ENCODE peak calls at places on chromosome 11, in six cellular contexts. B is pancreas; D is CD8-positive, alpha-beta memory T cell; Q is OCI-LY7; C is astrocyte; I is IMR-90. R is an unnamed sample. For H3K9me3 and H3K4me1, the result is how much of the 10 kb centered on the place peaks cover.

GRCh38 chr11:47566166-47566546 is 757 bp downstream of the PTPMT1 start:
- DNase-seq in D (no peak), B (no peak), Q (no peak), I (no peak), C (no peak), R (no peak)

GRCh38 chr11:71498091-71498490 is 29.0 kb upstream of the KRTAP5-7 start:
- DNase-seq in I (no peak), B (no peak), Q (no peak), D (no peak), C (no peak), R (no peak)

GRCh38 chr11:111843659-111844058 is 27.7 kb downstream of the ALG9 start:
- DNase-seq in B (no peak), I (no peak), D (no peak), Q (no peak), C (no peak), R (no peak)

GRCh38 chr11:133306019-133306418 is 226.3 kb downstream of the OPCML start:
- DNase-seq in C (no peak), D (no peak), B (no peak), I (no peak), Q (no peak), R (no peak)

GRCh38 chr11:33742249-33742851 is 6.1 kb upstream of the CD59 start:
- DNase-seq in D (no peak), C (no peak), B (no peak), Q (peak), I (no peak), R (peak)

GRCh38 chr11:112785104-112785503 is 176.1 kb upstream of the NCAM1 start:
- DNase-seq in Q (no peak), C (peak), B (no peak), I (no peak), D (no peak), R (no peak)

GRCh38 chr11:114318361-114318760 is 22.2 kb downstream of the NNMT start:
- DNase-seq in D (no peak), B (no peak), C (no peak), I (no peak), Q (no peak), R (no peak)

GRCh38 chr11:17651681-17652080 is 67.7 kb upstream of the MYOD1 start:
- DNase-seq in C (no peak), B (no peak), D (no peak), Q (no peak), I (no peak), R (no peak)

GRCh38 chr11:36033082-36033751 is 89.4 kb downstream of the LDLRAD3 start:
- DNase-seq in I (peak), B (no peak), D (no peak), Q (no peak), C (no peak), R (no peak)

GRCh38 chr11:19367051-19367709 is 126.4 kb upstream of the E2F8 start:
- DNase-seq in B (no peak), D (no peak), I (peak), Q (no peak), C (peak), R (no peak)

GRCh38 chr11:11171854-11172253 is 181.2 kb downstream of the CSNK2A3 start:
- DNase-seq in C (no peak), B (no peak), I (no peak), Q (peak), D (peak), R (peak)

GRCh38 chr11:65884716-65885092 is 3.6 kb downstream of the FIBP start:
- DNase-seq in Q (peak), C (no peak), D (peak), B (peak), I (peak), R (peak)

GRCh38 chr11:131745405-131745804 is 375.0 kb downstream of the NTM start:
- DNase-seq in D (no peak), I (peak), B (no peak), C (peak), Q (no peak), R (no peak)

GRCh38 chr11:122724520-122724919 is 69.0 kb downstream of the UBASH3B start:
- DNase-seq in Q (no peak), I (peak), D (no peak), C (peak), B (no peak), R (no peak)

GRCh38 chr11:126669416-126669815 is 313.9 kb downstream of the ST3GAL4 start:
- DNase-seq in D (no peak), B (no peak), I (peak), Q (no peak), C (peak), R (no peak)

GRCh38 chr11:106880121-106880520 is 138.2 kb downstream of the GUCY1A2 start:
- DNase-seq in Q (no peak), D (no peak), C (no peak), B (no peak), I (no peak), R (no peak)

GRCh38 chr11:36233226-36233625 is 56.0 kb downstream of the COMMD9 start:
- DNase-seq in D (no peak), C (peak), Q (no peak), I (peak), B (no peak), R (no peak)

GRCh38 chr11:88341852-88342251 is 4.3 kb upstream of the CTSC start:
- DNase-seq in I (no peak), B (no peak), D (no peak), C (no peak), Q (peak), R (no peak)

GRCh38 chr11:40602866-40603578 is 856.4 kb downstream of the LRRC4C start:
- DNase-seq in Q (no peak), B (no peak), D (no peak), I (no peak), C (peak), R (no peak)
- H3K9me3 ChIP-seq in Q (under half), B (under half), D (under half), I (under half), C (under half), R (under half)

DNA sequence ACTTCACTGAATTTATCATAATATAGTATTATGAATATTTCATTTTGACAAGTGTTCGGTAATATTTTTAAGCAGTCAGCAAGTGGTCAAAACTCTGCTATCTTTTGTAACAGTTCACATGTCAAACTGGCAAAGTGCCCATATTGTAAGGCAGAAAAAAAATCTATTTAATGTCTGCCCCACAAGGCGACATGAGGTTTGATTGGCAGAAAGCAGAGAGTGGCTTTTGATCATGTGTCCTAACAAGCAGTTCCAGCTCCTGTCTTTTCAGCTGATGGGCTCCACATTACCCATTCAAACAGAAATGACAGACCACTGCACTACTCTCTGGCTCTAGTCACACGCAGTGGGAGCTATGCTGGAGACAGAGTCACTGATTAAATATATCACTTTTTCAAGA is 59.0 kb downstream of the SOX6 start:
- DNase-seq in I (no peak), D (no peak), Q (no peak), B (no peak), C (no peak), R (no peak)
- H3K4me1 ChIP-seq in I (under half), D (under half), Q (under half), B (under half), C (under half), R (under half)

DNA sequence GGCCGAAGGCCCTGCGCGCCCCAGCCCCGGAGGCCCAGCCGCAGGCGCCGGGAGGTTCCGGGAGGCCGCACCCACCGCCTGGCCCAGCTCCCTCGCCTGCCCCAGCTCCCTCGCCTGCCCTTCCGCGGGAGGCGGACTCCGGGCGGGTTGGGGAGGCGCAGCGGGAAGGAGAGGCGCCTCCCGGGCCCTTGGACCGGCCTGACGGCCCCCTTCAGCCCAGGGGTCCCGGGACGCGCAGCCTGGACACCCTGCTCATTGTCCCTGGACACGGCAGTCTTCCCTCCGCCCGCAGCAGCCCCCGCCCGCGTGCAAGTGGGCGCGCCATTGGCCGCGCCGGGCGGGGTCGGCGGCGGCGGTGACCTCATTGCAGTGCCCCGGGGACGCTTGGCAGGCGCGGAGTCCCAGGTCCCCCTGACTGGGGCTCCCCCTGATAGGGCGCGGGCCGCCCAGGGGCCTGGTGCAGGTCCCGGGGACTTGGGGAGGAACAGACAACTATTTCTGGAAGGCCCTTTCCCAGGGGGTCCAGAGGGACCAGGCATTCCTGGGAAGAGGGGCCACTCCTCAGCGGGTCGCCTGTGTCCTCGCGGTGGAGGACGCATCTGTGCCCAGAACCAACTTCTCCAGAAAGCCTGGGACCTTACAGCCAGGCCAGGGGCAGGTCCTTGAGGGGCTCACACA is 501 bp downstream of the CD151 start:
- DNase-seq in B (peak), C (no peak), D (peak), Q (no peak), I (no peak), R (no peak)
- H3K27ac ChIP-seq in B (peak), C (peak), D (peak), Q (no peak), I (peak), R (peak)

DNA sequence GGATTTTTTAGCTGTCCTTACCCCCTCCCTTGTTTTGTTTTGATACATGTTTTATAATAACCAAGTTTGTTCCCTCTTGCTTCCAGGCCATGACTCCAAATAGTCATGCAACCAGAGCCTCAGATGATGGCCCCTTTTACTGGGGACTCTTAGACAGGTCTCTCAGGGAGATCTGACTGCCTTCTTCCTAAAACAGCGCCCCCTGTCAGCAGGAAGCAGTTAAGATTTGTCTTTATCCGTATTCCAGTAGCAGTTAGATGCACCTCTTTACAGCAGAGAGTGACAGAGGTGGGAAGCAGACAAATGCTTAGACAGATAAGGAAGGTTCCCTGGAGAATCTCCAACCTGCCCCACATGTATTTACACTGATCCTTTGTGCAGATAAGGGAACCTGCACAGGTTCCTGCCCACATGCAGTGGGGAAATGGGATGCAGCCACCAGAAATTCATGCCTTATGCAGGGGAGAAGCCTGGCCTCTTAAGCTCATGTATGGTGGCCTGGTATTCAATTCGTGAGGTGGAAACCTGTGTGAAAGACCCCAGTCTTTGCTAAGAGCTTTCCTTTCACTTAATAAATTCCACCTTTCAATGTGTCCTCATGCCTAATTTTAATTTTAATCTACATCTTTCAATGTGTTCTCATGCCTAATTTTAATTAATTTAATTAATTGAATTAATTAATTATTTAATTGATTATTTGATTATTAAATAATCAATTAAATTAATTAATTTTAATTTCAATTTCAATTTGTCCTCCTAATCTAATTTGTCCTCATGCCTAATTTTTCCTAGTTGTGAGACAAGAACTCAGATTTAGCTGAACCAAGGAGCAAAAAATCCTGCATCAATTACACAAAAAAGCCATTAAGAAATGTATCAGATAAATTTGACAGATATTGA is 11.5 kb upstream of the GLYAT start:
- DNase-seq in D (no peak), Q (peak), I (no peak), B (no peak), C (no peak), R (no peak)
- H3K9me3 ChIP-seq in D (under half), Q (under half), I (under half), B (under half), C (under half), R (under half)

GRCh38 chr11:94152678-94153065 is 24.0 kb downstream of the PANX1 start:
- DNase-seq in B (no peak), D (no peak), I (no peak), C (no peak), Q (no peak), R (no peak)
- H3K4me1 ChIP-seq in B (under half), D (under half), I (under half), C (half or more), Q (under half), R (under half)

GRCh38 chr11:128890543-128891409 is at the start of gene KCNJ5:
- DNase-seq in D (no peak), B (peak), C (no peak), I (no peak), Q (no peak), R (no peak)
- H3K27ac ChIP-seq in D (no peak), B (peak), C (no peak), I (no peak), Q (no peak), R (no peak)

GRCh38 chr11:2652362-2652761 is 47.4 kb downstream of the KCNQ1OT1 start:
- DNase-seq in D (no peak), B (no peak), Q (no peak), I (no peak), C (no peak), R (no peak)

GRCh38 chr11:2651826-2652237 is 48.0 kb downstream of the KCNQ1OT1 start:
- DNase-seq in D (no peak), C (no peak), I (no peak), B (no peak), Q (no peak), R (no peak)

GRCh38 chr11:2651054-2651617 is 48.7 kb downstream of the KCNQ1OT1 start:
- DNase-seq in Q (no peak), B (no peak), I (no peak), C (no peak), D (no peak), R (no peak)

GRCh38 chr11:2653930-2654739 is 45.7 kb downstream of the KCNQ1OT1 start:
- DNase-seq in C (no peak), I (no peak), Q (no peak), D (no peak), B (no peak), R (no peak)

DNA sequence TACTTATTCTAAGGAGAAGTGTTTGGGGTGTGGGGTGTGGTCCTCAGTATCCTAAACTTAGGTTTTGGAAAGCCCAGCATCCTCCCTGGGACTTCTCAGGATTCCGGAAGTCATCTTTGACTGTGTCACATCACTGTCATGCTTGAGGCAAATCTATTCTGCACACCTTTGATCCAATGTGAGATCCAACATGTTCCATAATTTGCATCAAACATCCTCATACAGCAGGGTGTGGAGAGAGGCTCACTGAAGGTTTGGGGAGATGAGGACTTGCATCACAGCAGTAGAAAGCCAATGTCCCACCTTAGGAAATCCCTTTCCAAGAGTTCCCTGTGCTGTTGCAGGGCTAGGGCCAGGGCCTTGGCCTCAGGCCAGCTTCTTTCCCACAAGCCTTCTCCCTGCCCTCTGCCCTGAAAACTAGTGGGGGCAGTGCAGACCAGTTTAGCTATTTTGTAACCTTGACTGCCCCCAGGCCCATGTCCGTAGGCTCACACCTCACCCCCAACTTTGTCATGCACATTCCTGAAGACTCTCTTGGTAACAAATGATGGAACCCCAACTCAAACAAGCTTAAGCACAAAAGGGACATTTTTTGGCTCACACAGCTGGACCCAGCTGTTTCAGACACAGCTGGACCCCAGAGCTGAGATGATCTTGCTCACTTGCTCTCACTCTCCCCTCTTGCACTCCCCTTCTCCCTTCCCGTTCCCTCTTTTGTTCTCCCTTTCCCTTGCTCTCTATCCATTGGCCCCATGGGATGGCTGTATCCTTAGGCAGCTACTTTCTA is 46.7 kb downstream of the KCNQ1OT1 start:
- DNase-seq in I (no peak), B (no peak), C (no peak), D (no peak), Q (no peak), R (no peak)
- H3K9me3 ChIP-seq in I (half or more), B (under half), C (under half), D (under half), Q (under half), R (under half)

GRCh38 chr11:73266644-73267015 is 5.5 kb upstream of the P2RY6 start:
- DNase-seq in D (no peak), C (no peak), I (no peak), Q (no peak), B (no peak), R (no peak)

GRCh38 chr11:73265853-73266643 is 6.1 kb upstream of the P2RY6 start:
- DNase-seq in C (no peak), I (no peak), D (no peak), B (no peak), Q (no peak), R (no peak)

GRCh38 chr11:73268671-73269271 is 3.4 kb upstream of the P2RY6 start:
- DNase-seq in C (no peak), Q (no peak), B (no peak), D (no peak), I (no peak), R (no peak)

GRCh38 chr11:73267921-73268540 is 4.1 kb upstream of the P2RY6 start:
- DNase-seq in Q (no peak), B (no peak), D (no peak), C (no peak), I (no peak), R (no peak)

GRCh38 chr11:73267122-73267846 is 4.9 kb upstream of the P2RY6 start:
- DNase-seq in I (no peak), B (no peak), D (no peak), C (no peak), Q (no peak), R (no peak)
- H3K4me1 ChIP-seq in I (under half), B (under half), D (under half), C (under half), Q (under half), R (under half)

DNA sequence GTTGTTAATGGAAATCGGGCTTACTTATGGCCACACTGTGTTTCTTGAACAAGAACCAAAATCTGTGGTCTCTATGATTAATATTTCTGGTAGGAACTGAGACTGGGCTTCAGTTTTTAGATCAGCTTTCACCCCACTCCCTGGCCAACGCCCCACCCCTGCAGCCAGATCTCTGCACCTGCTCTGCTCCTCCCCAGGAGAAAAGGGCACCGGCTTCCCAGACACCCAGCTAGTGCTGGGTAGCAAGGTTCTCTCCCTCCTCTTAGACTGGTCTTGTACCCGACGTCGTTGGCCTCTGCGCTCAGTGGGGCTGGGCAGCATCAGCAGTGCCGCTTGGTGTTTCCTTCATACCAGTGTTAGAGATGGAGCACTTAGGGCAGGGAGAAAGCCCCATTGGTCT is 17.0 kb upstream of the CTTN start:
- DNase-seq in I (no peak), Q (no peak), D (no peak), B (no peak), C (no peak), R (no peak)
- H3K27ac ChIP-seq in I (peak), Q (no peak), D (no peak), B (no peak), C (peak), R (no peak)

R was measured in CD4-positive, alpha-beta memory T cell.